ENCODE peak calls at places on chromosomes 13 and 19, in nine cellular contexts. One of them, this sample, is unnamed.

GRCh38 chr13:73000027-73000674 is 58.7 kb upstream of the KLF5 start:
- DNase-seq in pancreas: no peak
- DNase-seq in MCF 10A: no peak
- DNase-seq in foreskin keratinocyte: peak
- DNase-seq in HCT116: peak
- DNase-seq in astrocyte of the spinal cord: peak
- DNase-seq in Caco-2: no peak
- DNase-seq in AG09309: no peak
- DNase-seq in heart left ventricle: no peak
- DNase-seq in this sample: peak

GRCh38 chr13:74770361-74770760 is 636.2 kb upstream of the KLF12 start:
- DNase-seq in foreskin keratinocyte: peak
- DNase-seq in Caco-2: no peak
- DNase-seq in HCT116: no peak
- DNase-seq in pancreas: no peak
- DNase-seq in MCF 10A: peak
- DNase-seq in astrocyte of the spinal cord: peak
- DNase-seq in AG09309: peak
- DNase-seq in heart left ventricle: no peak
- DNase-seq in this sample: no peak

GRCh38 chr13:20191902-20192469 is 752 bp downstream of the GJB2 start:
- DNase-seq in Caco-2: peak
- DNase-seq in AG09309: no peak
- DNase-seq in astrocyte of the spinal cord: peak
- DNase-seq in foreskin keratinocyte: no peak
- DNase-seq in heart left ventricle: no peak
- DNase-seq in MCF 10A: peak
- DNase-seq in HCT116: no peak
- DNase-seq in pancreas: peak
- DNase-seq in this sample: peak

GRCh38 chr13:27131202-27131623 is 40.4 kb downstream of the USP12 start:
- DNase-seq in MCF 10A: peak
- DNase-seq in astrocyte of the spinal cord: peak
- DNase-seq in heart left ventricle: no peak
- DNase-seq in AG09309: no peak
- DNase-seq in HCT116: peak
- DNase-seq in pancreas: no peak
- DNase-seq in Caco-2: no peak
- DNase-seq in foreskin keratinocyte: peak
- DNase-seq in this sample: peak

GRCh38 chr13:67614013-67614412 is 383.9 kb upstream of the PCDH9 start:
- DNase-seq in AG09309: no peak
- DNase-seq in MCF 10A: no peak
- DNase-seq in heart left ventricle: no peak
- DNase-seq in Caco-2: no peak
- DNase-seq in foreskin keratinocyte: no peak
- DNase-seq in astrocyte of the spinal cord: no peak
- DNase-seq in pancreas: no peak
- DNase-seq in HCT116: no peak
- DNase-seq in this sample: no peak

GRCh38 chr13:36344173-36344572 is 2.0 kb downstream of the SPART start:
- DNase-seq in heart left ventricle: no peak
- DNase-seq in HCT116: no peak
- DNase-seq in Caco-2: no peak
- DNase-seq in AG09309: peak
- DNase-seq in foreskin keratinocyte: no peak
- DNase-seq in MCF 10A: peak
- DNase-seq in pancreas: no peak
- DNase-seq in astrocyte of the spinal cord: no peak
- DNase-seq in this sample: no peak

GRCh38 chr13:84297246-84297645 is 415.0 kb upstream of the SLITRK1 start:
- DNase-seq in HCT116: no peak
- DNase-seq in Caco-2: no peak
- DNase-seq in heart left ventricle: no peak
- DNase-seq in pancreas: no peak
- DNase-seq in MCF 10A: no peak
- DNase-seq in AG09309: no peak
- DNase-seq in astrocyte of the spinal cord: no peak
- DNase-seq in foreskin keratinocyte: no peak
- DNase-seq in this sample: no peak

GRCh38 chr19:12946092-12946845 is 607 bp downstream of the RAD23A start:
- DNase-seq in foreskin keratinocyte: peak
- DNase-seq in heart left ventricle: peak
- DNase-seq in astrocyte of the spinal cord: peak
- DNase-seq in Caco-2: peak
- DNase-seq in pancreas: peak
- DNase-seq in AG09309: no peak
- DNase-seq in MCF 10A: peak
- DNase-seq in HCT116: peak
- DNase-seq in this sample: peak

GRCh38 chr19:2779121-2779740 is 3.8 kb downstream of the SGTA start:
- DNase-seq in HCT116: no peak
- DNase-seq in Caco-2: no peak
- DNase-seq in foreskin keratinocyte: no peak
- DNase-seq in pancreas: no peak
- DNase-seq in heart left ventricle: no peak
- DNase-seq in MCF 10A: no peak
- DNase-seq in AG09309: no peak
- DNase-seq in astrocyte of the spinal cord: no peak
- DNase-seq in this sample: no peak

GRCh38 chr13:100550433-100550832 is 38.2 kb downstream of the GGACT start:
- DNase-seq in HCT116: no peak
- DNase-seq in pancreas: no peak
- DNase-seq in AG09309: peak
- DNase-seq in heart left ventricle: peak
- DNase-seq in foreskin keratinocyte: no peak
- DNase-seq in Caco-2: no peak
- DNase-seq in astrocyte of the spinal cord: peak
- DNase-seq in MCF 10A: no peak
- DNase-seq in this sample: no peak

GRCh38 chr19:30173593-30174356 is 198.4 kb upstream of the ZNF536 start:
- DNase-seq in MCF 10A: no peak
- DNase-seq in AG09309: no peak
- DNase-seq in HCT116: no peak
- DNase-seq in pancreas: peak
- DNase-seq in foreskin keratinocyte: no peak
- DNase-seq in Caco-2: no peak
- DNase-seq in heart left ventricle: no peak
- DNase-seq in astrocyte of the spinal cord: no peak
- DNase-seq in this sample: no peak

GRCh38 chr13:40315416-40316064 is 350.9 kb downstream of the FOXO1 start:
- DNase-seq in HCT116: no peak
- DNase-seq in AG09309: no peak
- DNase-seq in pancreas: no peak
- DNase-seq in astrocyte of the spinal cord: no peak
- DNase-seq in MCF 10A: peak
- DNase-seq in Caco-2: no peak
- DNase-seq in heart left ventricle: no peak
- DNase-seq in foreskin keratinocyte: peak
- DNase-seq in this sample: no peak

GRCh38 chr13:110640591-110641029 is 25.3 kb downstream of the NAXD start:
- DNase-seq in HCT116: no peak
- DNase-seq in heart left ventricle: peak
- DNase-seq in MCF 10A: no peak
- DNase-seq in Caco-2: no peak
- DNase-seq in AG09309: no peak
- DNase-seq in pancreas: no peak
- DNase-seq in foreskin keratinocyte: no peak
- DNase-seq in astrocyte of the spinal cord: peak
- DNase-seq in this sample: no peak

GRCh38 chr13:53250272-53250875 is 221.8 kb downstream of the OLFM4 start:
- DNase-seq in Caco-2: peak
- DNase-seq in MCF 10A: peak
- DNase-seq in HCT116: peak
- DNase-seq in astrocyte of the spinal cord: peak
- DNase-seq in AG09309: peak
- DNase-seq in pancreas: no peak
- DNase-seq in heart left ventricle: no peak
- DNase-seq in foreskin keratinocyte: peak
- DNase-seq in this sample: peak

GRCh38 chr19:28404462-28404861 is 808.5 kb downstream of the UQCRFS1 start:
- DNase-seq in foreskin keratinocyte: no peak
- DNase-seq in MCF 10A: no peak
- DNase-seq in pancreas: no peak
- DNase-seq in heart left ventricle: no peak
- DNase-seq in AG09309: no peak
- DNase-seq in astrocyte of the spinal cord: no peak
- DNase-seq in Caco-2: no peak
- DNase-seq in HCT116: no peak
- DNase-seq in this sample: no peak

GRCh38 chr13:54687173-54687572 is 1658.6 kb downstream of the OLFM4 start:
- DNase-seq in HCT116: no peak
- DNase-seq in Caco-2: no peak
- DNase-seq in heart left ventricle: no peak
- DNase-seq in foreskin keratinocyte: no peak
- DNase-seq in AG09309: no peak
- DNase-seq in astrocyte of the spinal cord: no peak
- DNase-seq in pancreas: no peak
- DNase-seq in MCF 10A: peak
- DNase-seq in this sample: no peak

DNA sequence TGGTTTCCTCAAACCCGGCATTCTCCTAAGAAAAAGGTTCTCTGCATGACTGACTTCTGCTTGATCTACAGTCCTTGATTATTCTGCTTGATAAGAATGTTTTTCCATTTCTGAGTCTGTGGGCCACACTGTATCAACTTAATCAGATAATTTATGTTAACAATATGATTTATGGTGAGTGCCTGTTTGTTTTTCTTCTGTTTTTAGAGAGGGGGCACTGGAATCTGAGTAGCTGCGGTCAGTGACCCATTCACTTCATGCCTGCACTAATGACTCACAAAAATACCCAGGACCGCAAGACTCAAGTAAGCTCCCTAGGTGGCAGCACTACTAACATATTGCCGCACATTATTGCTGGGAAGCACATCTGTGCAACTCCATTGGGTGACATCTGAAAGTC is 542.3 kb upstream of the ATXN8OS start:
- DNase-seq in MCF 10A: peak
- DNase-seq in HCT116: peak
- DNase-seq in AG09309: no peak
- DNase-seq in pancreas: no peak
- DNase-seq in foreskin keratinocyte: peak
- DNase-seq in astrocyte of the spinal cord: peak
- DNase-seq in Caco-2: peak
- DNase-seq in heart left ventricle: no peak
- DNase-seq in this sample: peak
- TF ChIP-seq CTCF in MCF 10A: peak
- TF ChIP-seq CTCF in HCT116: peak
- TF ChIP-seq CTCF in AG09309: no peak
- TF ChIP-seq CTCF in pancreas: no peak
- TF ChIP-seq CTCF in foreskin keratinocyte: peak
- TF ChIP-seq CTCF in astrocyte of the spinal cord: peak
- TF ChIP-seq CTCF in Caco-2: peak
- TF ChIP-seq CTCF in heart left ventricle: no peak
- TF ChIP-seq CTCF in this sample: peak

DNA sequence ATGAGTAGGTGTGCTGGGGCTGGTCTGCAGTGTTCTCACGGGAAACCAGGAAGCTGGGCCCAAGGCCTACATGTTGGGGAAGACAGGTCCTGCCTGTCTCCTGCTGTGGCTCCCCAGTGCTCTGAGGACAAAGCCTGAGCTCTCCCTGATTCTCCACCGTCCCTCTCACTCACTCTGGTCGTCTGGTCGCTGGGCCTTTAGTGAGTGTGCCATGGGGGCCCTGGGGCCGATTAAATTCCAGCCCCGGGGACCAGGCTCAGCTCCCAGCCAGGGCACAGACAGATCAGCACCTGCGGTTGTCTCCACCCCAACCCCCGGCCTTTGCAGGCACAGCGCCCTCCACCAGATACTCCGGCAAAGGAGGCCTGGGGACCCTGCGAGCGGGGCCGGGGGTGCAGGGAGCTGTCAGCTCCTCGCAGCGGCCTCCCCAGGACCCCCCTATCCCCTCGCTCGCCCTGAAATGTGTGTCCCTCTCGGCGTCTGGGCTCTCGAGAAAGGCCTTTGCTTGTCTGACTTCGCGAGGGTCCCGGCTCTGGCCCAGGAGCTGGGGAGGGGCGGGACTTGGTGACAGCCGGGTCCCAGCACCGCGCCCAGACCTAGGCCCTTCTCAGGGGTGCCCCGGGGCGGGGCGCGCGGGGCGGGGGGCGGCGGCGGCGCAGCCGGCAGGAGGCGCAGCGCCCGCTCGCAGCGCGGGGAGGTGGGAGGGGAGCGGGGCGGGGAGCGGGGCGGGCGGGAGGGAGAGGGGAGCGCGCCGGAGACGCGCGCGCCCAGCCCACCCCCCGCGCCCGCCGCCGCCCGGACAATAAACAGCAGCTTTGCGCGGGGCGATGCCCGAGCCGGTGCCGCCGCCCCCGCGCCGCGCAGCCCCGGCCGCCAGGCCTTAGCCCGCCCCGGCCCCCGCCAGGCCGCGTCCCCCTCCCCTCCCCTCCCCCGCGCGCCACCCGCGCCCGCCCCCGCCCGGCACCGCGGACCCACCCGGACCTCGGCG is at the start of gene PALM:
- DNase-seq in MCF 10A: no peak
- DNase-seq in astrocyte of the spinal cord: no peak
- DNase-seq in heart left ventricle: peak
- DNase-seq in foreskin keratinocyte: no peak
- DNase-seq in Caco-2: peak
- DNase-seq in HCT116: no peak
- DNase-seq in pancreas: no peak
- DNase-seq in AG09309: no peak
- DNase-seq in this sample: no peak
- TF ChIP-seq CTCF in MCF 10A: no peak
- TF ChIP-seq CTCF in astrocyte of the spinal cord: no peak
- TF ChIP-seq CTCF in heart left ventricle: peak
- TF ChIP-seq CTCF in foreskin keratinocyte: no peak
- TF ChIP-seq CTCF in Caco-2: no peak
- TF ChIP-seq CTCF in HCT116: no peak
- TF ChIP-seq CTCF in pancreas: no peak
- TF ChIP-seq CTCF in AG09309: no peak
- TF ChIP-seq CTCF in this sample: no peak

GRCh38 chr19:18590273-18591272 is 2.0 kb downstream of the REX1BD start:
- DNase-seq in astrocyte of the spinal cord: peak
- DNase-seq in heart left ventricle: no peak
- DNase-seq in Caco-2: peak
- DNase-seq in pancreas: no peak
- DNase-seq in HCT116: peak
- DNase-seq in foreskin keratinocyte: no peak
- DNase-seq in MCF 10A: peak
- DNase-seq in AG09309: no peak
- DNase-seq in this sample: peak
- TF ChIP-seq CTCF in astrocyte of the spinal cord: peak
- TF ChIP-seq CTCF in heart left ventricle: no peak
- TF ChIP-seq CTCF in Caco-2: peak
- TF ChIP-seq CTCF in pancreas: no peak
- TF ChIP-seq CTCF in HCT116: peak
- TF ChIP-seq CTCF in foreskin keratinocyte: peak
- TF ChIP-seq CTCF in MCF 10A: peak
- TF ChIP-seq CTCF in AG09309: peak
- TF ChIP-seq CTCF in this sample: no peak

DNA sequence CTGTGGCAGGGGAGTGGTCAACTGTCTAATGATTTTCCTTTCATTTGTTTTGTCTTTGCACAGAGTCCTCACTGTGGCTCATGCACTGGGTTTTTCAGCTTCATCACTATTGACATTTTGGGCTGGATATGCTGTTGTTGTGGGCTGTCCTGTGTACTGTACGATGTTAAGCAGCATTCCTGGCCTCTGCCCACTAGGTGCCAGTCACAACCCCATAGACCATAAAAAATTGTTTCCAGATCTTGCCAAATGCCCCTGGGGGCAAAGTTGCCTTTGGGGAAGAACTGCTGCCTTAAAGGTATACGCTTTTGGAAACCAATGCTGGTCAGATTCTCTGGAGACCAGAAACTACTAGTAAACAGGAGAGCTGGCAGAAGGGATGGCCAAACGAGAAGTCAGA is 310.4 kb downstream of the SPRY2 start:
- DNase-seq in heart left ventricle: peak
- DNase-seq in HCT116: peak
- DNase-seq in Caco-2: peak
- DNase-seq in MCF 10A: peak
- DNase-seq in astrocyte of the spinal cord: no peak
- DNase-seq in AG09309: no peak
- DNase-seq in pancreas: no peak
- DNase-seq in foreskin keratinocyte: peak
- DNase-seq in this sample: no peak
- TF ChIP-seq CTCF in heart left ventricle: peak
- TF ChIP-seq CTCF in HCT116: peak
- TF ChIP-seq CTCF in Caco-2: no peak
- TF ChIP-seq CTCF in MCF 10A: peak
- TF ChIP-seq CTCF in astrocyte of the spinal cord: peak
- TF ChIP-seq CTCF in AG09309: peak
- TF ChIP-seq CTCF in pancreas: no peak
- TF ChIP-seq CTCF in foreskin keratinocyte: peak
- TF ChIP-seq CTCF in this sample: no peak